ENCODE peak calls at places on chromosomes 4 and X, in nine cellular contexts. One of them, this sample, is unnamed.

GRCh38 chrX:11334165-11334564 is 41.0 kb downstream of the AMELX start:
- DNase-seq in NCI-H510A: no peak
- DNase-seq in naive B cell: no peak
- DNase-seq in activated T-cell treated with anti-CD3 and anti-CD28 coated beads, Interleukin-2, amount 50 U/mL, for 72 hours: no peak
- DNase-seq in activated naive CD8-positive, alpha-beta T cell treated with anti-CD3 and anti-CD28 coated beads, Interleukin-2, amount 50 U/mL, for 24 hours: no peak
- DNase-seq in nephron progenitor cell: no peak
- DNase-seq in A549: no peak
- DNase-seq in central memory CD4-positive, alpha-beta T cell: no peak
- DNase-seq in activated CD8-positive, alpha-beta memory T cell treated with anti-CD3 and anti-CD28 coated beads, Interleukin-2, amount 50 U/mL, for 4 hours: no peak
- DNase-seq in this sample: no peak

GRCh38 chrX:71296806-71297205 is 4.7 kb upstream of the ITGB1BP2 start:
- DNase-seq in activated naive CD8-positive, alpha-beta T cell treated with anti-CD3 and anti-CD28 coated beads, Interleukin-2, amount 50 U/mL, for 24 hours: no peak
- DNase-seq in activated CD8-positive, alpha-beta memory T cell treated with anti-CD3 and anti-CD28 coated beads, Interleukin-2, amount 50 U/mL, for 4 hours: no peak
- DNase-seq in NCI-H510A: no peak
- DNase-seq in activated T-cell treated with anti-CD3 and anti-CD28 coated beads, Interleukin-2, amount 50 U/mL, for 72 hours: no peak
- DNase-seq in central memory CD4-positive, alpha-beta T cell: no peak
- DNase-seq in A549: no peak
- DNase-seq in nephron progenitor cell: no peak
- DNase-seq in naive B cell: no peak
- DNase-seq in this sample: no peak

GRCh38 chr4:100391086-100391485 is 126.7 kb downstream of the EMCN start:
- DNase-seq in activated T-cell treated with anti-CD3 and anti-CD28 coated beads, Interleukin-2, amount 50 U/mL, for 72 hours: no peak
- DNase-seq in central memory CD4-positive, alpha-beta T cell: no peak
- DNase-seq in activated CD8-positive, alpha-beta memory T cell treated with anti-CD3 and anti-CD28 coated beads, Interleukin-2, amount 50 U/mL, for 4 hours: no peak
- DNase-seq in naive B cell: no peak
- DNase-seq in NCI-H510A: no peak
- DNase-seq in A549: no peak
- DNase-seq in nephron progenitor cell: no peak
- DNase-seq in activated naive CD8-positive, alpha-beta T cell treated with anti-CD3 and anti-CD28 coated beads, Interleukin-2, amount 50 U/mL, for 24 hours: no peak
- DNase-seq in this sample: no peak

GRCh38 chr4:110196871-110197420 is 1.5 kb downstream of the ELOVL6 start:
- DNase-seq in activated CD8-positive, alpha-beta memory T cell treated with anti-CD3 and anti-CD28 coated beads, Interleukin-2, amount 50 U/mL, for 4 hours: peak
- DNase-seq in NCI-H510A: peak
- DNase-seq in central memory CD4-positive, alpha-beta T cell: peak
- DNase-seq in A549: peak
- DNase-seq in activated T-cell treated with anti-CD3 and anti-CD28 coated beads, Interleukin-2, amount 50 U/mL, for 72 hours: peak
- DNase-seq in activated naive CD8-positive, alpha-beta T cell treated with anti-CD3 and anti-CD28 coated beads, Interleukin-2, amount 50 U/mL, for 24 hours: peak
- DNase-seq in naive B cell: peak
- DNase-seq in nephron progenitor cell: peak
- DNase-seq in this sample: no peak

GRCh38 chrX:120120223-120120622 is 4.5 kb upstream of the RHOXF1 start:
- DNase-seq in A549: no peak
- DNase-seq in naive B cell: no peak
- DNase-seq in activated naive CD8-positive, alpha-beta T cell treated with anti-CD3 and anti-CD28 coated beads, Interleukin-2, amount 50 U/mL, for 24 hours: no peak
- DNase-seq in central memory CD4-positive, alpha-beta T cell: no peak
- DNase-seq in activated T-cell treated with anti-CD3 and anti-CD28 coated beads, Interleukin-2, amount 50 U/mL, for 72 hours: no peak
- DNase-seq in NCI-H510A: peak
- DNase-seq in nephron progenitor cell: no peak
- DNase-seq in activated CD8-positive, alpha-beta memory T cell treated with anti-CD3 and anti-CD28 coated beads, Interleukin-2, amount 50 U/mL, for 4 hours: no peak
- DNase-seq in this sample: no peak

GRCh38 chr4:173990126-173990878 is 293.2 kb downstream of the FBXO8 start:
- DNase-seq in activated CD8-positive, alpha-beta memory T cell treated with anti-CD3 and anti-CD28 coated beads, Interleukin-2, amount 50 U/mL, for 4 hours: no peak
- DNase-seq in nephron progenitor cell: peak
- DNase-seq in A549: peak
- DNase-seq in NCI-H510A: no peak
- DNase-seq in naive B cell: no peak
- DNase-seq in activated T-cell treated with anti-CD3 and anti-CD28 coated beads, Interleukin-2, amount 50 U/mL, for 72 hours: no peak
- DNase-seq in central memory CD4-positive, alpha-beta T cell: no peak
- DNase-seq in activated naive CD8-positive, alpha-beta T cell treated with anti-CD3 and anti-CD28 coated beads, Interleukin-2, amount 50 U/mL, for 24 hours: no peak
- DNase-seq in this sample: no peak

GRCh38 chrX:107676559-107677378 is 48.5 kb downstream of the PRPS1 start:
- DNase-seq in nephron progenitor cell: peak
- DNase-seq in naive B cell: peak
- DNase-seq in A549: peak
- DNase-seq in activated naive CD8-positive, alpha-beta T cell treated with anti-CD3 and anti-CD28 coated beads, Interleukin-2, amount 50 U/mL, for 24 hours: peak
- DNase-seq in NCI-H510A: peak
- DNase-seq in activated CD8-positive, alpha-beta memory T cell treated with anti-CD3 and anti-CD28 coated beads, Interleukin-2, amount 50 U/mL, for 4 hours: peak
- DNase-seq in central memory CD4-positive, alpha-beta T cell: peak
- DNase-seq in activated T-cell treated with anti-CD3 and anti-CD28 coated beads, Interleukin-2, amount 50 U/mL, for 72 hours: peak
- DNase-seq in this sample: no peak

GRCh38 chr4:187606581-187606980 is 389.0 kb upstream of the ZFP42 start:
- DNase-seq in activated naive CD8-positive, alpha-beta T cell treated with anti-CD3 and anti-CD28 coated beads, Interleukin-2, amount 50 U/mL, for 24 hours: peak
- DNase-seq in activated CD8-positive, alpha-beta memory T cell treated with anti-CD3 and anti-CD28 coated beads, Interleukin-2, amount 50 U/mL, for 4 hours: no peak
- DNase-seq in NCI-H510A: no peak
- DNase-seq in activated T-cell treated with anti-CD3 and anti-CD28 coated beads, Interleukin-2, amount 50 U/mL, for 72 hours: no peak
- DNase-seq in A549: peak
- DNase-seq in central memory CD4-positive, alpha-beta T cell: no peak
- DNase-seq in nephron progenitor cell: peak
- DNase-seq in naive B cell: peak
- DNase-seq in this sample: no peak

GRCh38 chr4:176949022-176949421 is 156.3 kb upstream of the VEGFC start:
- DNase-seq in activated naive CD8-positive, alpha-beta T cell treated with anti-CD3 and anti-CD28 coated beads, Interleukin-2, amount 50 U/mL, for 24 hours: no peak
- DNase-seq in nephron progenitor cell: no peak
- DNase-seq in A549: no peak
- DNase-seq in activated T-cell treated with anti-CD3 and anti-CD28 coated beads, Interleukin-2, amount 50 U/mL, for 72 hours: no peak
- DNase-seq in activated CD8-positive, alpha-beta memory T cell treated with anti-CD3 and anti-CD28 coated beads, Interleukin-2, amount 50 U/mL, for 4 hours: no peak
- DNase-seq in central memory CD4-positive, alpha-beta T cell: no peak
- DNase-seq in NCI-H510A: no peak
- DNase-seq in naive B cell: no peak
- DNase-seq in this sample: no peak

GRCh38 chrX:129678881-129679195 is 24.1 kb upstream of the APLN start:
- DNase-seq in A549: no peak
- DNase-seq in central memory CD4-positive, alpha-beta T cell: no peak
- DNase-seq in activated naive CD8-positive, alpha-beta T cell treated with anti-CD3 and anti-CD28 coated beads, Interleukin-2, amount 50 U/mL, for 24 hours: no peak
- DNase-seq in naive B cell: no peak
- DNase-seq in activated T-cell treated with anti-CD3 and anti-CD28 coated beads, Interleukin-2, amount 50 U/mL, for 72 hours: no peak
- DNase-seq in nephron progenitor cell: no peak
- DNase-seq in NCI-H510A: no peak
- DNase-seq in activated CD8-positive, alpha-beta memory T cell treated with anti-CD3 and anti-CD28 coated beads, Interleukin-2, amount 50 U/mL, for 4 hours: no peak
- DNase-seq in this sample: peak

GRCh38 chrX:133495464-133496391 is 80.4 kb upstream of the GPC4 start:
- DNase-seq in naive B cell: no peak
- DNase-seq in activated CD8-positive, alpha-beta memory T cell treated with anti-CD3 and anti-CD28 coated beads, Interleukin-2, amount 50 U/mL, for 4 hours: no peak
- DNase-seq in activated T-cell treated with anti-CD3 and anti-CD28 coated beads, Interleukin-2, amount 50 U/mL, for 72 hours: no peak
- DNase-seq in central memory CD4-positive, alpha-beta T cell: no peak
- DNase-seq in A549: no peak
- DNase-seq in nephron progenitor cell: no peak
- DNase-seq in NCI-H510A: no peak
- DNase-seq in activated naive CD8-positive, alpha-beta T cell treated with anti-CD3 and anti-CD28 coated beads, Interleukin-2, amount 50 U/mL, for 24 hours: no peak
- DNase-seq in this sample: no peak

GRCh38 chr4:186204103-186204559 is 12.8 kb downstream of the CYP4V2 start:
- DNase-seq in activated naive CD8-positive, alpha-beta T cell treated with anti-CD3 and anti-CD28 coated beads, Interleukin-2, amount 50 U/mL, for 24 hours: no peak
- DNase-seq in nephron progenitor cell: no peak
- DNase-seq in naive B cell: peak
- DNase-seq in central memory CD4-positive, alpha-beta T cell: peak
- DNase-seq in activated T-cell treated with anti-CD3 and anti-CD28 coated beads, Interleukin-2, amount 50 U/mL, for 72 hours: peak
- DNase-seq in A549: no peak
- DNase-seq in NCI-H510A: peak
- DNase-seq in activated CD8-positive, alpha-beta memory T cell treated with anti-CD3 and anti-CD28 coated beads, Interleukin-2, amount 50 U/mL, for 4 hours: no peak
- DNase-seq in this sample: no peak

GRCh38 chrX:25039036-25039435 is 23.3 kb upstream of the ARX start:
- DNase-seq in naive B cell: no peak
- DNase-seq in activated CD8-positive, alpha-beta memory T cell treated with anti-CD3 and anti-CD28 coated beads, Interleukin-2, amount 50 U/mL, for 4 hours: no peak
- DNase-seq in central memory CD4-positive, alpha-beta T cell: no peak
- DNase-seq in NCI-H510A: no peak
- DNase-seq in activated T-cell treated with anti-CD3 and anti-CD28 coated beads, Interleukin-2, amount 50 U/mL, for 72 hours: no peak
- DNase-seq in activated naive CD8-positive, alpha-beta T cell treated with anti-CD3 and anti-CD28 coated beads, Interleukin-2, amount 50 U/mL, for 24 hours: no peak
- DNase-seq in nephron progenitor cell: no peak
- DNase-seq in A549: no peak
- DNase-seq in this sample: no peak

GRCh38 chr4:53586121-53586816 is 5.0 kb downstream of the LNX1 start:
- DNase-seq in NCI-H510A: no peak
- DNase-seq in naive B cell: no peak
- DNase-seq in activated T-cell treated with anti-CD3 and anti-CD28 coated beads, Interleukin-2, amount 50 U/mL, for 72 hours: no peak
- DNase-seq in central memory CD4-positive, alpha-beta T cell: no peak
- DNase-seq in activated CD8-positive, alpha-beta memory T cell treated with anti-CD3 and anti-CD28 coated beads, Interleukin-2, amount 50 U/mL, for 4 hours: no peak
- DNase-seq in A549: no peak
- DNase-seq in nephron progenitor cell: no peak
- DNase-seq in activated naive CD8-positive, alpha-beta T cell treated with anti-CD3 and anti-CD28 coated beads, Interleukin-2, amount 50 U/mL, for 24 hours: no peak
- DNase-seq in this sample: no peak

GRCh38 chr4:25936696-25937095 is 22.7 kb downstream of the SMIM20 start:
- DNase-seq in central memory CD4-positive, alpha-beta T cell: no peak
- DNase-seq in A549: no peak
- DNase-seq in nephron progenitor cell: no peak
- DNase-seq in NCI-H510A: no peak
- DNase-seq in activated T-cell treated with anti-CD3 and anti-CD28 coated beads, Interleukin-2, amount 50 U/mL, for 72 hours: no peak
- DNase-seq in naive B cell: no peak
- DNase-seq in activated CD8-positive, alpha-beta memory T cell treated with anti-CD3 and anti-CD28 coated beads, Interleukin-2, amount 50 U/mL, for 4 hours: no peak
- DNase-seq in activated naive CD8-positive, alpha-beta T cell treated with anti-CD3 and anti-CD28 coated beads, Interleukin-2, amount 50 U/mL, for 24 hours: no peak
- DNase-seq in this sample: no peak

GRCh38 chr4:107034982-107035710 is 967 bp downstream of the DKK2 start:
- DNase-seq in activated naive CD8-positive, alpha-beta T cell treated with anti-CD3 and anti-CD28 coated beads, Interleukin-2, amount 50 U/mL, for 24 hours: no peak
- DNase-seq in naive B cell: no peak
- DNase-seq in central memory CD4-positive, alpha-beta T cell: no peak
- DNase-seq in NCI-H510A: no peak
- DNase-seq in A549: no peak
- DNase-seq in activated CD8-positive, alpha-beta memory T cell treated with anti-CD3 and anti-CD28 coated beads, Interleukin-2, amount 50 U/mL, for 4 hours: no peak
- DNase-seq in nephron progenitor cell: peak
- DNase-seq in activated T-cell treated with anti-CD3 and anti-CD28 coated beads, Interleukin-2, amount 50 U/mL, for 72 hours: peak
- DNase-seq in this sample: no peak

GRCh38 chr4:25993564-25994185 is 79.7 kb downstream of the SMIM20 start:
- DNase-seq in A549: peak
- DNase-seq in naive B cell: no peak
- DNase-seq in NCI-H510A: no peak
- DNase-seq in central memory CD4-positive, alpha-beta T cell: no peak
- DNase-seq in nephron progenitor cell: peak
- DNase-seq in activated naive CD8-positive, alpha-beta T cell treated with anti-CD3 and anti-CD28 coated beads, Interleukin-2, amount 50 U/mL, for 24 hours: peak
- DNase-seq in activated T-cell treated with anti-CD3 and anti-CD28 coated beads, Interleukin-2, amount 50 U/mL, for 72 hours: peak
- DNase-seq in activated CD8-positive, alpha-beta memory T cell treated with anti-CD3 and anti-CD28 coated beads, Interleukin-2, amount 50 U/mL, for 4 hours: no peak
- DNase-seq in this sample: no peak

GRCh38 chrX:68686684-68687045 is 39.2 kb downstream of the STARD8 start:
- DNase-seq in activated T-cell treated with anti-CD3 and anti-CD28 coated beads, Interleukin-2, amount 50 U/mL, for 72 hours: peak
- DNase-seq in NCI-H510A: no peak
- DNase-seq in nephron progenitor cell: no peak
- DNase-seq in central memory CD4-positive, alpha-beta T cell: no peak
- DNase-seq in A549: peak
- DNase-seq in activated naive CD8-positive, alpha-beta T cell treated with anti-CD3 and anti-CD28 coated beads, Interleukin-2, amount 50 U/mL, for 24 hours: peak
- DNase-seq in naive B cell: no peak
- DNase-seq in activated CD8-positive, alpha-beta memory T cell treated with anti-CD3 and anti-CD28 coated beads, Interleukin-2, amount 50 U/mL, for 4 hours: no peak
- DNase-seq in this sample: no peak

GRCh38 chr4:86221076-86221475 is 138.8 kb downstream of the MAPK10 start:
- DNase-seq in A549: no peak
- DNase-seq in activated naive CD8-positive, alpha-beta T cell treated with anti-CD3 and anti-CD28 coated beads, Interleukin-2, amount 50 U/mL, for 24 hours: no peak
- DNase-seq in central memory CD4-positive, alpha-beta T cell: no peak
- DNase-seq in NCI-H510A: no peak
- DNase-seq in nephron progenitor cell: peak
- DNase-seq in activated T-cell treated with anti-CD3 and anti-CD28 coated beads, Interleukin-2, amount 50 U/mL, for 72 hours: no peak
- DNase-seq in naive B cell: no peak
- DNase-seq in activated CD8-positive, alpha-beta memory T cell treated with anti-CD3 and anti-CD28 coated beads, Interleukin-2, amount 50 U/mL, for 4 hours: no peak
- DNase-seq in this sample: no peak

GRCh38 chr4:110287130-110287529 is 88.7 kb upstream of the ELOVL6 start:
- DNase-seq in activated CD8-positive, alpha-beta memory T cell treated with anti-CD3 and anti-CD28 coated beads, Interleukin-2, amount 50 U/mL, for 4 hours: no peak
- DNase-seq in A549: no peak
- DNase-seq in central memory CD4-positive, alpha-beta T cell: no peak
- DNase-seq in naive B cell: no peak
- DNase-seq in activated T-cell treated with anti-CD3 and anti-CD28 coated beads, Interleukin-2, amount 50 U/mL, for 72 hours: peak
- DNase-seq in activated naive CD8-positive, alpha-beta T cell treated with anti-CD3 and anti-CD28 coated beads, Interleukin-2, amount 50 U/mL, for 24 hours: no peak
- DNase-seq in NCI-H510A: no peak
- DNase-seq in nephron progenitor cell: no peak
- DNase-seq in this sample: no peak

GRCh38 chr4:23135792-23136645 is 443.3 kb downstream of the GBA3 start:
- DNase-seq in central memory CD4-positive, alpha-beta T cell: no peak
- DNase-seq in activated CD8-positive, alpha-beta memory T cell treated with anti-CD3 and anti-CD28 coated beads, Interleukin-2, amount 50 U/mL, for 4 hours: no peak
- DNase-seq in nephron progenitor cell: peak
- DNase-seq in NCI-H510A: no peak
- DNase-seq in activated T-cell treated with anti-CD3 and anti-CD28 coated beads, Interleukin-2, amount 50 U/mL, for 72 hours: no peak
- DNase-seq in naive B cell: no peak
- DNase-seq in A549: peak
- DNase-seq in activated naive CD8-positive, alpha-beta T cell treated with anti-CD3 and anti-CD28 coated beads, Interleukin-2, amount 50 U/mL, for 24 hours: no peak
- DNase-seq in this sample: no peak

GRCh38 chr4:89420507-89420906 is 112.9 kb upstream of the GPRIN3 start:
- DNase-seq in central memory CD4-positive, alpha-beta T cell: no peak
- DNase-seq in naive B cell: no peak
- DNase-seq in activated CD8-positive, alpha-beta memory T cell treated with anti-CD3 and anti-CD28 coated beads, Interleukin-2, amount 50 U/mL, for 4 hours: no peak
- DNase-seq in A549: no peak
- DNase-seq in NCI-H510A: no peak
- DNase-seq in activated naive CD8-positive, alpha-beta T cell treated with anti-CD3 and anti-CD28 coated beads, Interleukin-2, amount 50 U/mL, for 24 hours: no peak
- DNase-seq in nephron progenitor cell: no peak
- DNase-seq in activated T-cell treated with anti-CD3 and anti-CD28 coated beads, Interleukin-2, amount 50 U/mL, for 72 hours: no peak
- DNase-seq in this sample: no peak

GRCh38 chr4:73741140-73741749 is 876 bp downstream of the CXCL8 start:
- DNase-seq in nephron progenitor cell: no peak
- DNase-seq in NCI-H510A: no peak
- DNase-seq in A549: no peak
- DNase-seq in central memory CD4-positive, alpha-beta T cell: no peak
- DNase-seq in naive B cell: no peak
- DNase-seq in activated CD8-positive, alpha-beta memory T cell treated with anti-CD3 and anti-CD28 coated beads, Interleukin-2, amount 50 U/mL, for 4 hours: no peak
- DNase-seq in activated T-cell treated with anti-CD3 and anti-CD28 coated beads, Interleukin-2, amount 50 U/mL, for 72 hours: no peak
- DNase-seq in activated naive CD8-positive, alpha-beta T cell treated with anti-CD3 and anti-CD28 coated beads, Interleukin-2, amount 50 U/mL, for 24 hours: no peak
- DNase-seq in this sample: no peak

GRCh38 chr4:77073981-77074865 is 1.6 kb downstream of the CCNI start:
- DNase-seq in activated CD8-positive, alpha-beta memory T cell treated with anti-CD3 and anti-CD28 coated beads, Interleukin-2, amount 50 U/mL, for 4 hours: no peak
- DNase-seq in naive B cell: no peak
- DNase-seq in activated naive CD8-positive, alpha-beta T cell treated with anti-CD3 and anti-CD28 coated beads, Interleukin-2, amount 50 U/mL, for 24 hours: no peak
- DNase-seq in A549: no peak
- DNase-seq in central memory CD4-positive, alpha-beta T cell: no peak
- DNase-seq in activated T-cell treated with anti-CD3 and anti-CD28 coated beads, Interleukin-2, amount 50 U/mL, for 72 hours: no peak
- DNase-seq in NCI-H510A: no peak
- DNase-seq in nephron progenitor cell: no peak
- DNase-seq in this sample: no peak

GRCh38 chr4:71266090-71266794 is 72.6 kb upstream of the SLC4A4 start:
- DNase-seq in A549: no peak
- DNase-seq in activated CD8-positive, alpha-beta memory T cell treated with anti-CD3 and anti-CD28 coated beads, Interleukin-2, amount 50 U/mL, for 4 hours: no peak
- DNase-seq in naive B cell: no peak
- DNase-seq in nephron progenitor cell: no peak
- DNase-seq in activated T-cell treated with anti-CD3 and anti-CD28 coated beads, Interleukin-2, amount 50 U/mL, for 72 hours: no peak
- DNase-seq in NCI-H510A: no peak
- DNase-seq in central memory CD4-positive, alpha-beta T cell: no peak
- DNase-seq in activated naive CD8-positive, alpha-beta T cell treated with anti-CD3 and anti-CD28 coated beads, Interleukin-2, amount 50 U/mL, for 24 hours: no peak
- DNase-seq in this sample: no peak

GRCh38 chrX:136687457-136687856 is 39.5 kb downstream of the CD40LG start:
- DNase-seq in activated CD8-positive, alpha-beta memory T cell treated with anti-CD3 and anti-CD28 coated beads, Interleukin-2, amount 50 U/mL, for 4 hours: peak
- DNase-seq in A549: no peak
- DNase-seq in NCI-H510A: no peak
- DNase-seq in central memory CD4-positive, alpha-beta T cell: peak
- DNase-seq in activated naive CD8-positive, alpha-beta T cell treated with anti-CD3 and anti-CD28 coated beads, Interleukin-2, amount 50 U/mL, for 24 hours: peak
- DNase-seq in activated T-cell treated with anti-CD3 and anti-CD28 coated beads, Interleukin-2, amount 50 U/mL, for 72 hours: peak
- DNase-seq in nephron progenitor cell: no peak
- DNase-seq in naive B cell: no peak
- DNase-seq in this sample: no peak